ENCODE peak calls at places on chromosomes 5 and 9, in eight cellular contexts. W is Caki2; L is IMR-90; Q is NCI-H146; R is hepatic stellate cell; A is NCI-H2029 treated with DMSO at 0.1 percent for 48 hours; J is activated CD4-positive, CD25-positive, alpha-beta regulatory T cell treated with anti-CD3 and anti-CD28 coated beads, Interleukin-2, amount 50 U/mL, for 72 hours; H is stimulated activated CD4-positive, alpha-beta T cell treated with anti-CD3 and anti-CD28 coated beads, Interleukin-1b, Interleukin-23, amount 100 ng/mL, for 1 hour. P is an unnamed sample.

GRCh38 chr5:56192246-56192645 is 40.9 kb downstream of the ANKRD55 start:
- DNase-seq in W (no peak), L (no peak), Q (no peak), R (no peak), A (no peak), J (no peak), H (no peak), P (no peak)

GRCh38 chr9:35415769-35416427 is 74.0 kb upstream of the RUSC2 start:
- DNase-seq in W (no peak), L (no peak), Q (no peak), R (no peak), A (no peak), J (no peak), H (no peak), P (no peak)

GRCh38 chr5:75891020-75891419 is 173.8 kb upstream of the POC5 start:
- DNase-seq in W (no peak), L (no peak), Q (no peak), R (no peak), A (no peak), J (no peak), H (no peak), P (no peak)

GRCh38 chr9:29203216-29203930 is 1630.1 kb upstream of the C9orf72 start:
- DNase-seq in W (no peak), L (no peak), Q (no peak), R (no peak), A (no peak), J (no peak), H (no peak), P (no peak)

GRCh38 chr9:96453625-96454024 is 3.7 kb downstream of the HABP4 start:
- DNase-seq in W (peak), L (peak), Q (no peak), R (peak), A (no peak), J (no peak), H (no peak), P (no peak)

GRCh38 chr9:92749934-92750315 is 14.7 kb downstream of the BICD2 start:
- DNase-seq in W (no peak), L (peak), Q (no peak), R (no peak), A (no peak), J (no peak), H (no peak), P (no peak)

GRCh38 chr9:132908635-132909034 is 29.9 kb downstream of the SPACA9 start:
- DNase-seq in W (no peak), L (no peak), Q (no peak), R (no peak), A (no peak), J (no peak), H (no peak), P (no peak)

GRCh38 chr5:178326054-178326715 is 93.6 kb upstream of the PHYKPL start:
- DNase-seq in W (no peak), L (no peak), Q (no peak), R (no peak), A (no peak), J (no peak), H (no peak), P (no peak)

GRCh38 chr9:131807131-131807990 is 67.5 kb upstream of the RAPGEF1 start:
- DNase-seq in W (no peak), L (no peak), Q (peak), R (no peak), A (no peak), J (no peak), H (no peak), P (no peak)

GRCh38 chr5:14552017-14552416 is 29.6 kb upstream of the OTULINL start:
- DNase-seq in W (no peak), L (no peak), Q (no peak), R (no peak), A (no peak), J (no peak), H (no peak), P (no peak)

GRCh38 chr5:73617510-73618279 is 8.3 kb upstream of the ARHGEF28 start:
- DNase-seq in W (no peak), L (peak), Q (no peak), R (peak), A (no peak), J (no peak), H (no peak), P (no peak)

GRCh38 chr5:10946050-10946449 is 185.0 kb upstream of the DAP start:
- DNase-seq in W (no peak), L (no peak), Q (no peak), R (no peak), A (no peak), J (no peak), H (no peak), P (no peak)

GRCh38 chr9:19102181-19102630 is 498 bp downstream of the HAUS6 start:
- DNase-seq in W (no peak), L (peak), Q (peak), R (peak), A (no peak), J (peak), H (no peak), P (no peak)

GRCh38 chr9:89955144-89955543 is 350.3 kb downstream of the GADD45G start:
- DNase-seq in W (no peak), L (no peak), Q (no peak), R (no peak), A (no peak), J (no peak), H (no peak), P (no peak)

GRCh38 chr5:149429839-149430721 is 51.0 kb upstream of the IL17B start:
- DNase-seq in W (no peak), L (no peak), Q (no peak), R (no peak), A (no peak), J (no peak), H (no peak), P (no peak)

GRCh38 chr9:93994132-93994531 is 39.0 kb upstream of the BARX1 start:
- DNase-seq in W (no peak), L (no peak), Q (no peak), R (no peak), A (no peak), J (no peak), H (no peak), P (no peak)

GRCh38 chr5:74916831-74917710 is 50.9 kb upstream of the FAM169A start:
- DNase-seq in W (peak), L (peak), Q (no peak), R (no peak), A (peak), J (no peak), H (no peak), P (no peak)

GRCh38 chr9:22240619-22241018 is 206.0 kb upstream of the DMRTA1 start:
- DNase-seq in W (peak), L (peak), Q (no peak), R (peak), A (no peak), J (no peak), H (no peak), P (no peak)

GRCh38 chr5:141692533-141692888 is 10.5 kb upstream of the ARAP3 start:
- DNase-seq in W (no peak), L (no peak), Q (no peak), R (no peak), A (no peak), J (no peak), H (no peak), P (no peak)

GRCh38 chr5:171813813-171814212 is 28.2 kb downstream of the SMIM23 start:
- DNase-seq in W (no peak), L (no peak), Q (no peak), R (no peak), A (no peak), J (no peak), H (no peak), P (no peak)

GRCh38 chr9:38423939-38424843 is at the start of gene IGFBPL1:
- DNase-seq in W (peak), L (no peak), Q (peak), R (peak), A (no peak), J (no peak), H (no peak), P (no peak)

GRCh38 chr5:120806132-120806531 is 342.0 kb downstream of the PRR16 start:
- DNase-seq in W (no peak), L (peak), Q (no peak), R (no peak), A (no peak), J (no peak), H (no peak), P (no peak)

GRCh38 chr5:128927644-128928043 is 37.6 kb upstream of the SLC27A6 start:
- DNase-seq in W (no peak), L (no peak), Q (no peak), R (no peak), A (no peak), J (no peak), H (no peak), P (no peak)

GRCh38 chr5:65969539-65970393 is 43.4 kb downstream of the ERBIN start:
- DNase-seq in W (no peak), L (no peak), Q (no peak), R (no peak), A (no peak), J (no peak), H (no peak), P (no peak)

GRCh38 chr9:91795500-91796241 is 154.4 kb downstream of the ROR2 start:
- DNase-seq in W (peak), L (peak), Q (no peak), R (no peak), A (no peak), J (no peak), H (no peak), P (no peak)

GRCh38 chr5:143217065-143217803 is 186.3 kb downstream of the NR3C1 start:
- DNase-seq in W (no peak), L (peak), Q (no peak), R (peak), A (no peak), J (no peak), H (no peak), P (no peak)

GRCh38 chr5:122350496-122350895 is 38.5 kb downstream of the SNCAIP start:
- DNase-seq in W (no peak), L (no peak), Q (no peak), R (no peak), A (no peak), J (no peak), H (no peak), P (no peak)

GRCh38 chr9:846852-847251 is 5.4 kb downstream of the DMRT1 start:
- DNase-seq in W (peak), L (no peak), Q (no peak), R (no peak), A (no peak), J (no peak), H (no peak), P (no peak)

GRCh38 chr9:84146893-84147705 is 166.5 kb downstream of the RMI1 start:
- DNase-seq in W (no peak), L (no peak), Q (no peak), R (peak), A (no peak), J (no peak), H (no peak), P (no peak)

GRCh38 chr5:72140711-72141110 is 33.4 kb downstream of the MAP1B start:
- DNase-seq in W (no peak), L (no peak), Q (no peak), R (no peak), A (no peak), J (no peak), H (no peak), P (no peak)

GRCh38 chr5:36570268-36570667 is 36.1 kb upstream of the SLC1A3 start:
- DNase-seq in W (no peak), L (peak), Q (no peak), R (no peak), A (no peak), J (no peak), H (no peak), P (no peak)

GRCh38 chr9:69170231-69170630 is 3.8 kb upstream of the TJP2 start:
- DNase-seq in W (no peak), L (peak), Q (no peak), R (no peak), A (no peak), J (no peak), H (no peak), P (no peak)

GRCh38 chr9:80664327-80665210 is 1024.8 kb downstream of the TLE1 start:
- DNase-seq in W (peak), L (peak), Q (no peak), R (no peak), A (no peak), J (no peak), H (no peak), P (no peak)